ENCODE peak calls at places on chromosomes 12 and 14, in four cellular contexts. H is uterus, C is GM12878, D is body of pancreas. P is an unnamed sample.

GRCh38 chr12:68784015-68784414 is 24.0 kb upstream of the MDM2 start:
- DNase-seq in D (no peak), C (no peak), H (no peak), P (no peak)

GRCh38 chr14:95876769-95877490 is at the start of gene TUNAR:
- DNase-seq in H (no peak), C (no peak), D (peak; percentile 41), P (no peak)

GRCh38 chr12:25997401-25997973 is 39.0 kb downstream of the RASSF8 start:
- DNase-seq in D (no peak), C (no peak), H (no peak), P (no peak)

GRCh38 chr14:102316048-102316745 is 3.3 kb upstream of the ZNF839 start:
- DNase-seq in C (no peak), H (peak; percentile 71), D (peak; percentile 54), P (no peak)

GRCh38 chr14:71296184-71296583 is 388.9 kb downstream of the PCNX1 start:
- DNase-seq in D (no peak), H (no peak), C (no peak), P (no peak)

GRCh38 chr14:89447182-89447970 is 30.3 kb upstream of the FOXN3 start:
- DNase-seq in H (no peak), C (no peak), D (no peak), P (peak; percentile 5)

GRCh38 chr12:33370318-33370717 is 69.3 kb downstream of the SYT10 start:
- DNase-seq in H (no peak), C (no peak), D (no peak), P (no peak)

GRCh38 chr14:70398706-70399431 is 18.0 kb downstream of the SYNJ2BP start:
- DNase-seq in H (no peak), C (no peak), D (no peak), P (no peak)

GRCh38 chr12:127941332-127941731 is 325.6 kb upstream of the TMEM132C start:
- DNase-seq in C (no peak), H (no peak), D (no peak), P (no peak)

GRCh38 chr14:101665478-101666078 is 95.9 kb upstream of the PPP2R5C start:
- DNase-seq in D (peak; percentile 38), H (no peak), C (no peak), P (peak; percentile 49)

GRCh38 chr14:72665259-72665658 is 228.6 kb downstream of the DPF3 start:
- DNase-seq in D (no peak), H (no peak), C (no peak), P (no peak)

GRCh38 chr12:47188576-47189441 is 109.0 kb upstream of the AMIGO2 start:
- DNase-seq in D (peak; percentile 63), H (peak; percentile 46), C (no peak), P (no peak)

GRCh38 chr14:33647385-33647786 is 303.5 kb downstream of the EGLN3 start:
- DNase-seq in D (no peak), C (no peak), H (no peak), P (no peak)

GRCh38 chr12:96510306-96510764 is 21.0 kb downstream of the CFAP54 start:
- DNase-seq in H (peak; percentile 39), C (no peak), D (no peak), P (no peak)

GRCh38 chr14:69948311-69948710 is 69.1 kb downstream of the SMOC1 start:
- DNase-seq in C (no peak), D (no peak), H (no peak), P (no peak)

GRCh38 chr14:84969501-84969900 is 560.4 kb upstream of the FLRT2 start:
- DNase-seq in C (no peak), D (no peak), H (no peak), P (no peak)

GRCh38 chr14:92981726-92982125 is 58.8 kb downstream of the CHGA start:
- DNase-seq in D (no peak), C (no peak), H (no peak), P (no peak)

GRCh38 chr12:121295746-121296617 is 527 bp downstream of the CAMKK2 start:
- DNase-seq in C (no peak), H (no peak), D (peak; percentile 42), P (peak; percentile 25)

GRCh38 chr12:131734336-131735152 is 23.7 kb downstream of the SFSWAP start:
- DNase-seq in H (no peak), C (no peak), D (no peak), P (no peak)

GRCh38 chr14:78104130-78104529 is 66.0 kb upstream of the NRXN3 start:
- DNase-seq in C (no peak), H (no peak), D (no peak), P (no peak)

GRCh38 chr14:92386637-92387036 is 63.7 kb downstream of the SLC24A4 start:
- DNase-seq in H (no peak), D (no peak), C (no peak), P (no peak)

GRCh38 chr14:103727313-103728000 is 11.8 kb downstream of the ZFYVE21 start:
- DNase-seq in H (no peak), C (no peak), D (peak; percentile 61), P (peak; percentile 83)
- H3K4me1 ChIP-seq in H (peaks cover 18% of the 10 kb centered on the region), C (no peaks in the 10 kb centered on the region), D (peaks cover 77% of the 10 kb centered on the region), P (no peaks in the 10 kb centered on the region)

GRCh38 chr14:22563987-22564386 is 25.0 kb downstream of the DAD1 start:
- DNase-seq in D (no peak), H (no peak), C (peak; percentile 96), P (no peak)

GRCh38 chr14:22561366-22561660 is 27.7 kb downstream of the DAD1 start:
- DNase-seq in D (no peak), H (no peak), C (no peak), P (no peak)

GRCh38 chr14:22564463-22564862 is 24.6 kb downstream of the DAD1 start:
- DNase-seq in C (no peak), H (no peak), D (no peak), P (no peak)

GRCh38 chr14:22560638-22561365 is 28.2 kb downstream of the DAD1 start:
- DNase-seq in D (peak; percentile 61), H (no peak), C (no peak), P (peak; percentile 12)

GRCh38 chr14:22561661-22562579 is 27.1 kb downstream of the DAD1 start:
- DNase-seq in H (no peak), D (no peak), C (peak; percentile 81), P (peak; percentile 78)
- TF ChIP-seq POLR2A in H (no peak), D (no peak), C (peak; percentile 21), P (no peak)

GRCh38 chr12:4270016-4270669 is 3.4 kb upstream of the CCND2 start:
- DNase-seq in H (no peak), C (no peak), D (no peak), P (peak; percentile 53)

GRCh38 chr12:4268549-4269181 is 4.9 kb upstream of the CCND2 start:
- DNase-seq in H (no peak), C (no peak), D (no peak), P (no peak)

GRCh38 chr12:4269279-4269991 is 4.1 kb upstream of the CCND2 start:
- DNase-seq in C (no peak), D (peak; percentile 77), H (peak; percentile 91), P (peak; percentile 94)

GRCh38 chr12:4266990-4267389 is 6.6 kb upstream of the CCND2 start:
- DNase-seq in D (no peak), H (no peak), C (no peak), P (no peak)

GRCh38 chr12:4267904-4268548 is 5.5 kb upstream of the CCND2 start:
- DNase-seq in H (no peak), D (no peak), C (no peak), P (no peak)
- H3K27me3 ChIP-seq in H (no peaks in the 10 kb centered on the region), D (no peaks in the 10 kb centered on the region), C (no peaks in the 10 kb centered on the region), P (no peaks in the 10 kb centered on the region)

GRCh38 chr12:30695327-30696102 is at the start of gene IPO8:
- DNase-seq in D (peak; percentile 96), H (peak; percentile 92), C (peak; percentile 35), P (peak; percentile 91)
- H3K4me1 ChIP-seq in D (peaks cover 39% of the 10 kb centered on the region), H (no peaks in the 10 kb centered on the region), C (peaks cover 8% of the 10 kb centered on the region), P (peaks cover 25% of the 10 kb centered on the region)

DNA sequence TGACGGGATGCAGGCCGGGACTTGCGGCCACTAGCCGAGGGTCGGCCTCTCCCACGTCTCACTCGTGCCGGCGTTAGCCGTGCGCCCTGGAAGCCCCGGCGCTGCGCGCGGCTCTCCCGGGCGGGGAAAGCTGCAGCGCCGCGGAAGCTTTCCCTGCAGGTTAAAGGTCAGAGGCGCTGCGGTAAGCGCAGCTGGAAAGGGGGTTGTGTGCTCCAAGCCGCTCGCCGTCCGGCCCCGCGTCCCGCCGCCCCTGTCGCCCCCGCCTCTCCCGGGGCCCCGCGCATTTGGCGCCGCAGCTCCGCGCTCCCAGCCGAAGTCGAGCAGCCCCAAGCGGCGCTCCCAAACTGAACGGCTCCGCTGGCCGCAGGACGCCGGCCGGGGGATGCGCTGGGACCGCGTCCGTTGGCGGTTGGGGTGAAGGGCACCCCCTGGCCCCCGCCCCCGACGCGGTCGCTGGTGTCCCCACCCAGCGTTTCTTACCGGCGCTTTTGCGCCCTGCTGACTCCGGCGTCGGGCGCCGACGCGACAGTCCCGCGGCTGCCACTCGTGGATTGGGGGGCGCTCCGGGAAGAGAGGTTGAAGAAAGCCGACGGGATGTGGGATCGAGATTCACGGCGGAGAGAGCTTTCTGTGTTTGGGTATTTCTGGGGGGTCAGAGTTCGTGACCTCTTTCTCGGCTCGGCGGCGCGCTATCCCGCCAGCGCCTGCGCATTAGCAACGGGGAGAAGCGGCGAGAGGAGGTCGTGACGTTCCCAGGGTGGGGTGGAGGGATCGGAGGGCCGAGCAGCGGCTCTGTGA is at the start of gene NR2C1:
- DNase-seq in D (peak; percentile 50), C (peak; percentile 63), H (peak; percentile 94), P (peak; percentile 86)
- TF ChIP-seq POLR2A in D (peak; percentile 51), C (peak; percentile 61), H (peak; percentile 16), P (no peak)

DNA sequence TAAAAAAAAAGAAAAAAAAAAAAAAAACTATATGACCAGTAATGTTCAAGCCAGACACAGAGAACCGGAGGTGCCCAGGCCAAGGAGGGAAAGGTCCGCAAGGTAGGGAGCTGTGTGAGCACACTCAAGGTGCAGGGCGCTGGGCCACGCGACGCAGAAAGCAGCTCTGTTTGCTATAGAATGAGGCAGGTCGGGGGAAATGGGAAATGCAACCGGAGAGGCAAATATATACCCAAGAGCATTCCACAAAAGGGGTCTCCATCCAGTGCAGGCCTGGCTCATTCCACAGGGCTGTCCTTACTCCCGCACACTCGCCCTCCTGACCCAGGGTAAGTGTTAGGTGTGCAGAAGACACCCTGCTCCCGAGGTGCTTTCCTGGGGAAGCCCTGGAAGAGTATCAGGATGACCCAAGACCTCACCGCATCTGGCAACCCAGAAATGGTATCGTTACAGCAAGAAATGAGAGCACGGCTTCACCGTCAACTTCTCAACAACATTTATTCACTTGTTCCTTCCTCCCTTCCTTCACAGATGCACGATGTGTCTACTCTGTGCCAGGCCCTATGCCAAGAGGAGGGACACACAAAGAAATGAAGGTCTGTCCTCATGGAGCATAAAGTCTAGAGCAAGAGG is 86.4 kb downstream of the BCL11B start:
- DNase-seq in H (no peak), C (no peak), D (no peak), P (no peak)
- H3K27me3 ChIP-seq in H (no peaks in the 10 kb centered on the region), C (no peaks in the 10 kb centered on the region), D (no peaks in the 10 kb centered on the region), P (no peaks in the 10 kb centered on the region)

GRCh38 chr14:21096889-21097615 is 1.4 kb downstream of the ZNF219 start:
- DNase-seq in H (no peak), D (no peak), C (no peak), P (no peak)
- H3K4me1 ChIP-seq in H (peaks cover 8% of the 10 kb centered on the region), D (peaks cover 34% of the 10 kb centered on the region), C (no peaks in the 10 kb centered on the region), P (no peaks in the 10 kb centered on the region)

P was measured in Peyer's patch.